ENCODE peak calls at places on chromosomes 11 and 22, in five cellular contexts. One of them, this sample, is unnamed.

GRCh38 chr11:103587951-103588788 is 448.3 kb upstream of the DDI1 start:
- DNase-seq in left ventricle myocardium inferior: no peak
- DNase-seq in skeletal muscle cell: no peak
- DNase-seq in nephron progenitor cell: no peak
- DNase-seq in activated CD4-positive, CD25-positive, alpha-beta regulatory T cell treated with anti-CD3 and anti-CD28 coated beads, Interleukin-2, amount 50 U/mL, for 16 hours: no peak
- DNase-seq in this sample: no peak

GRCh38 chr11:46529928-46530574 is 63.8 kb downstream of the AMBRA1 start:
- DNase-seq in left ventricle myocardium inferior: no peak
- DNase-seq in skeletal muscle cell: no peak
- DNase-seq in nephron progenitor cell: no peak
- DNase-seq in activated CD4-positive, CD25-positive, alpha-beta regulatory T cell treated with anti-CD3 and anti-CD28 coated beads, Interleukin-2, amount 50 U/mL, for 16 hours: no peak
- DNase-seq in this sample: no peak

GRCh38 chr11:128151338-128151737 is 436.0 kb downstream of the ETS1 start:
- DNase-seq in left ventricle myocardium inferior: no peak
- DNase-seq in skeletal muscle cell: no peak
- DNase-seq in nephron progenitor cell: no peak
- DNase-seq in activated CD4-positive, CD25-positive, alpha-beta regulatory T cell treated with anti-CD3 and anti-CD28 coated beads, Interleukin-2, amount 50 U/mL, for 16 hours: no peak
- DNase-seq in this sample: no peak

GRCh38 chr11:115820026-115820425 is 315.8 kb upstream of the CADM1 start:
- DNase-seq in left ventricle myocardium inferior: no peak
- DNase-seq in skeletal muscle cell: no peak
- DNase-seq in nephron progenitor cell: no peak
- DNase-seq in activated CD4-positive, CD25-positive, alpha-beta regulatory T cell treated with anti-CD3 and anti-CD28 coated beads, Interleukin-2, amount 50 U/mL, for 16 hours: no peak
- DNase-seq in this sample: no peak

GRCh38 chr11:117861151-117862018 is 15.1 kb downstream of the FXYD6 start:
- DNase-seq in left ventricle myocardium inferior: peak; percentile 69
- DNase-seq in skeletal muscle cell: no peak
- DNase-seq in nephron progenitor cell: peak; percentile 71
- DNase-seq in activated CD4-positive, CD25-positive, alpha-beta regulatory T cell treated with anti-CD3 and anti-CD28 coated beads, Interleukin-2, amount 50 U/mL, for 16 hours: no peak
- DNase-seq in this sample: peak; percentile 72

GRCh38 chr11:117171007-117171647 is 7.4 kb upstream of the SIDT2 start:
- DNase-seq in left ventricle myocardium inferior: no peak
- DNase-seq in skeletal muscle cell: no peak
- DNase-seq in nephron progenitor cell: no peak
- DNase-seq in activated CD4-positive, CD25-positive, alpha-beta regulatory T cell treated with anti-CD3 and anti-CD28 coated beads, Interleukin-2, amount 50 U/mL, for 16 hours: no peak
- DNase-seq in this sample: no peak

GRCh38 chr11:21505070-21505469 is 687.8 kb upstream of the ANO5 start:
- DNase-seq in left ventricle myocardium inferior: no peak
- DNase-seq in skeletal muscle cell: no peak
- DNase-seq in nephron progenitor cell: no peak
- DNase-seq in activated CD4-positive, CD25-positive, alpha-beta regulatory T cell treated with anti-CD3 and anti-CD28 coated beads, Interleukin-2, amount 50 U/mL, for 16 hours: no peak
- DNase-seq in this sample: no peak

GRCh38 chr11:129374081-129374992 is 1.3 kb upstream of the BARX2 start:
- DNase-seq in left ventricle myocardium inferior: no peak
- DNase-seq in skeletal muscle cell: no peak
- DNase-seq in nephron progenitor cell: peak; percentile 42
- DNase-seq in activated CD4-positive, CD25-positive, alpha-beta regulatory T cell treated with anti-CD3 and anti-CD28 coated beads, Interleukin-2, amount 50 U/mL, for 16 hours: no peak
- DNase-seq in this sample: no peak

GRCh38 chr11:126809514-126810289 is 190.9 kb downstream of the KIRREL3 start:
- DNase-seq in left ventricle myocardium inferior: no peak
- DNase-seq in skeletal muscle cell: no peak
- DNase-seq in nephron progenitor cell: no peak
- DNase-seq in activated CD4-positive, CD25-positive, alpha-beta regulatory T cell treated with anti-CD3 and anti-CD28 coated beads, Interleukin-2, amount 50 U/mL, for 16 hours: no peak
- DNase-seq in this sample: no peak

GRCh38 chr11:128772814-128773213 is 78.9 kb downstream of the FLI1 start:
- DNase-seq in left ventricle myocardium inferior: peak; percentile 59
- DNase-seq in skeletal muscle cell: no peak
- DNase-seq in nephron progenitor cell: no peak
- DNase-seq in activated CD4-positive, CD25-positive, alpha-beta regulatory T cell treated with anti-CD3 and anti-CD28 coated beads, Interleukin-2, amount 50 U/mL, for 16 hours: no peak
- DNase-seq in this sample: peak; percentile 72

GRCh38 chr11:45413156-45413833 is 127.2 kb upstream of the SYT13 start:
- DNase-seq in left ventricle myocardium inferior: no peak
- DNase-seq in skeletal muscle cell: no peak
- DNase-seq in nephron progenitor cell: peak; percentile 32
- DNase-seq in activated CD4-positive, CD25-positive, alpha-beta regulatory T cell treated with anti-CD3 and anti-CD28 coated beads, Interleukin-2, amount 50 U/mL, for 16 hours: no peak
- DNase-seq in this sample: no peak

GRCh38 chr11:126006068-126006467 is 56.6 kb downstream of the CDON start:
- DNase-seq in left ventricle myocardium inferior: no peak
- DNase-seq in skeletal muscle cell: no peak
- DNase-seq in nephron progenitor cell: no peak
- DNase-seq in activated CD4-positive, CD25-positive, alpha-beta regulatory T cell treated with anti-CD3 and anti-CD28 coated beads, Interleukin-2, amount 50 U/mL, for 16 hours: no peak
- DNase-seq in this sample: no peak

GRCh38 chr11:102761646-102762238 is 18.7 kb downstream of the MMP10 start:
- DNase-seq in left ventricle myocardium inferior: no peak
- DNase-seq in skeletal muscle cell: no peak
- DNase-seq in nephron progenitor cell: no peak
- DNase-seq in activated CD4-positive, CD25-positive, alpha-beta regulatory T cell treated with anti-CD3 and anti-CD28 coated beads, Interleukin-2, amount 50 U/mL, for 16 hours: no peak
- DNase-seq in this sample: no peak

GRCh38 chr22:36819112-36819511 is 2.3 kb upstream of the PVALB start:
- DNase-seq in left ventricle myocardium inferior: no peak
- DNase-seq in skeletal muscle cell: no peak
- DNase-seq in nephron progenitor cell: peak; percentile 43
- DNase-seq in activated CD4-positive, CD25-positive, alpha-beta regulatory T cell treated with anti-CD3 and anti-CD28 coated beads, Interleukin-2, amount 50 U/mL, for 16 hours: no peak
- DNase-seq in this sample: no peak

GRCh38 chr11:31757245-31757835 is 53.8 kb downstream of the PAX6 start:
- DNase-seq in left ventricle myocardium inferior: no peak
- DNase-seq in skeletal muscle cell: no peak
- DNase-seq in nephron progenitor cell: no peak
- DNase-seq in activated CD4-positive, CD25-positive, alpha-beta regulatory T cell treated with anti-CD3 and anti-CD28 coated beads, Interleukin-2, amount 50 U/mL, for 16 hours: no peak
- DNase-seq in this sample: no peak

GRCh38 chr11:2582436-2582931 is 117.3 kb downstream of the KCNQ1OT1 start:
- DNase-seq in left ventricle myocardium inferior: peak; percentile 20
- DNase-seq in skeletal muscle cell: no peak
- DNase-seq in nephron progenitor cell: no peak
- DNase-seq in activated CD4-positive, CD25-positive, alpha-beta regulatory T cell treated with anti-CD3 and anti-CD28 coated beads, Interleukin-2, amount 50 U/mL, for 16 hours: no peak
- DNase-seq in this sample: peak; percentile 14

GRCh38 chr11:62104816-62105610 is 18.8 kb upstream of the INCENP start:
- DNase-seq in left ventricle myocardium inferior: no peak
- DNase-seq in skeletal muscle cell: no peak
- DNase-seq in nephron progenitor cell: no peak
- DNase-seq in activated CD4-positive, CD25-positive, alpha-beta regulatory T cell treated with anti-CD3 and anti-CD28 coated beads, Interleukin-2, amount 50 U/mL, for 16 hours: no peak
- DNase-seq in this sample: no peak

GRCh38 chr11:57646756-57647303 is 2.9 kb downstream of the YPEL4 start:
- DNase-seq in left ventricle myocardium inferior: no peak
- DNase-seq in skeletal muscle cell: no peak
- DNase-seq in nephron progenitor cell: no peak
- DNase-seq in activated CD4-positive, CD25-positive, alpha-beta regulatory T cell treated with anti-CD3 and anti-CD28 coated beads, Interleukin-2, amount 50 U/mL, for 16 hours: no peak
- DNase-seq in this sample: no peak